ENCODE peak calls at places on chromosomes 5 and 9, in five cellular contexts. Z is AG04450, G is PC-3, Y is kidney epithelial cell, A is cardiac muscle cell. M is an unnamed sample.

GRCh38 chr9:19230356-19231125 is at the start of gene DENND4C:
- DNase-seq in Z (peak), G (peak), Y (peak), A (peak), M (peak)

GRCh38 chr5:132385321-132386105 is 16.0 kb downstream of the SLC22A5 start:
- DNase-seq in Z (no peak), G (peak), Y (no peak), A (peak), M (no peak)

GRCh38 chr5:159324097-159324760 is 6.1 kb downstream of the IL12B start:
- DNase-seq in Z (peak), G (peak), Y (peak), A (peak), M (no peak)

GRCh38 chr9:37390759-37391158 is 31.7 kb upstream of the GRHPR start:
- DNase-seq in Z (no peak), G (peak), Y (no peak), A (peak), M (peak)

GRCh38 chr9:133584559-133585476 is 24.4 kb downstream of the FAM163B start:
- DNase-seq in Z (no peak), G (no peak), Y (no peak), A (peak), M (no peak)

GRCh38 chr5:93930098-93930497 is 188.7 kb upstream of the POU5F2 start:
- DNase-seq in Z (no peak), G (no peak), Y (no peak), A (no peak), M (no peak)

GRCh38 chr5:89123607-89124006 is 240.6 kb upstream of the MEF2C start:
- DNase-seq in Z (no peak), G (no peak), Y (no peak), A (no peak), M (no peak)

GRCh38 chr5:112329429-112330090 is 89.5 kb downstream of the EPB41L4A start:
- DNase-seq in Z (no peak), G (no peak), Y (no peak), A (no peak), M (peak)

GRCh38 chr5:177194278-177194677 is 60.7 kb downstream of the NSD1 start:
- DNase-seq in Z (peak), G (peak), Y (peak), A (peak), M (no peak)

GRCh38 chr9:129352157-129352870 is 174.3 kb upstream of the IER5L start:
- DNase-seq in Z (no peak), G (no peak), Y (no peak), A (peak), M (no peak)

GRCh38 chr5:74946471-74946870 is 80.3 kb upstream of the FAM169A start:
- DNase-seq in Z (no peak), G (no peak), Y (no peak), A (no peak), M (no peak)

GRCh38 chr5:58905944-58906343 is 323.1 kb downstream of the RAB3C start:
- DNase-seq in Z (no peak), G (no peak), Y (no peak), A (no peak), M (no peak)

GRCh38 chr5:53194086-53194485 is 84.5 kb upstream of the MOCS2 start:
- DNase-seq in Z (no peak), G (no peak), Y (no peak), A (no peak), M (no peak)

GRCh38 chr9:68802525-68803015 is 97.5 kb downstream of the PIP5K1B start:
- DNase-seq in Z (no peak), G (no peak), Y (no peak), A (no peak), M (peak)

GRCh38 chr9:86187121-86187520 is 72.3 kb downstream of the C9orf153 start:
- DNase-seq in Z (no peak), G (no peak), Y (no peak), A (no peak), M (no peak)

GRCh38 chr9:117437283-117437682 is 22.4 kb upstream of the ASTN2 start:
- DNase-seq in Z (no peak), G (no peak), Y (no peak), A (no peak), M (no peak)

GRCh38 chr5:178778919-178779318 is 48.5 kb upstream of the ZNF354A start:
- DNase-seq in Z (no peak), G (no peak), Y (peak), A (no peak), M (no peak)

GRCh38 chr5:74067748-74068541 is 441.9 kb downstream of the ARHGEF28 start:
- DNase-seq in Z (no peak), G (peak), Y (no peak), A (no peak), M (no peak)

GRCh38 chr5:103366938-103367549 is 108.5 kb downstream of the MACIR start:
- DNase-seq in Z (no peak), G (no peak), Y (no peak), A (peak), M (no peak)

GRCh38 chr9:127277770-127278169 is 13.2 kb downstream of the GARNL3 start:
- DNase-seq in Z (no peak), G (no peak), Y (no peak), A (no peak), M (no peak)

GRCh38 chr5:89047591-89047990 is 164.6 kb upstream of the MEF2C start:
- DNase-seq in Z (no peak), G (peak), Y (no peak), A (no peak), M (no peak)

GRCh38 chr9:134371731-134372130 is 45.5 kb downstream of the RXRA start:
- DNase-seq in Z (no peak), G (no peak), Y (no peak), A (peak), M (no peak)

GRCh38 chr5:6371079-6371810 is 7.1 kb downstream of the MED10 start:
- DNase-seq in Z (no peak), G (no peak), Y (no peak), A (no peak), M (no peak)

GRCh38 chr5:68499952-68500351 is 284.4 kb downstream of the PIK3R1 start:
- DNase-seq in Z (no peak), G (peak), Y (no peak), A (peak), M (no peak)

GRCh38 chr5:32379421-32379820 is 65.1 kb downstream of the ZFR start:
- DNase-seq in Z (no peak), G (no peak), Y (no peak), A (no peak), M (no peak)

GRCh38 chr9:110408598-110408997 is 70.9 kb upstream of the TXNDC8 start:
- DNase-seq in Z (no peak), G (no peak), Y (no peak), A (no peak), M (no peak)

GRCh38 chr5:144356489-144356888 is 185.8 kb downstream of the KCTD16 start:
- DNase-seq in Z (no peak), G (no peak), Y (no peak), A (no peak), M (no peak)

GRCh38 chr5:39062104-39062503 is 12.1 kb downstream of the RICTOR start:
- DNase-seq in Z (no peak), G (no peak), Y (no peak), A (no peak), M (no peak)

GRCh38 chr9:129561594-129562281 is 59.2 kb downstream of the C9orf50 start:
- DNase-seq in Z (no peak), G (no peak), Y (no peak), A (peak), M (no peak)

GRCh38 chr5:75734913-75735789 is 17.9 kb upstream of the POC5 start:
- DNase-seq in Z (no peak), G (peak), Y (peak), A (peak), M (peak)

GRCh38 chr9:125189011-125189360 is 617 bp downstream of the PPP6C start:
- DNase-seq in Z (no peak), G (no peak), Y (no peak), A (no peak), M (no peak)

GRCh38 chr5:6176294-6176693 is 202.1 kb downstream of the MED10 start:
- DNase-seq in Z (no peak), G (no peak), Y (no peak), A (no peak), M (no peak)

GRCh38 chr5:39902626-39903025 is 477.8 kb upstream of the DAB2 start:
- DNase-seq in Z (no peak), G (no peak), Y (no peak), A (no peak), M (no peak)

GRCh38 chr9:86303316-86303975 is 21.1 kb upstream of the ISCA1 start:
- DNase-seq in Z (no peak), G (peak), Y (no peak), A (peak), M (no peak)

GRCh38 chr5:40689442-40689841 is 9.7 kb downstream of the PTGER4 start:
- DNase-seq in Z (peak), G (peak), Y (peak), A (peak), M (no peak)

GRCh38 chr9:27888661-27889295 is 315.5 kb upstream of the C9orf72 start:
- DNase-seq in Z (no peak), G (peak), Y (no peak), A (peak), M (no peak)

GRCh38 chr5:88489433-88489832 is 220.8 kb upstream of the TMEM161B start:
- DNase-seq in Z (no peak), G (no peak), Y (no peak), A (no peak), M (no peak)

GRCh38 chr5:150180241-150181027 is 9.4 kb upstream of the SLC6A7 start:
- DNase-seq in Z (no peak), G (no peak), Y (no peak), A (peak), M (no peak)

GRCh38 chr5:141605523-141606277 is 13.1 kb downstream of the DIAPH1 start:
- DNase-seq in Z (no peak), G (no peak), Y (no peak), A (peak), M (peak)
- TF ChIP-seq CTCF in Z (no peak), G (no peak), Y (no peak), A (no peak), M (peak)

GRCh38 chr9:92808726-92809451 is 44.3 kb upstream of the BICD2 start:
- DNase-seq in Z (peak), G (peak), Y (peak), A (peak), M (no peak)
- H3K4me3 ChIP-seq in Z (peak), G (peak), Y (peak), A (peak), M (peak)

GRCh38 chr9:92657296-92658094 is 12.4 kb downstream of the IPPK start:
- DNase-seq in Z (no peak), G (no peak), Y (no peak), A (no peak), M (no peak)
- TF ChIP-seq CTCF in Z (no peak), G (no peak), Y (no peak), A (no peak), M (no peak)

GRCh38 chr9:121082075-121082474 is 7.3 kb downstream of the CNTRL start:
- DNase-seq in Z (no peak), G (no peak), Y (no peak), A (no peak), M (no peak)

GRCh38 chr9:121088576-121088975 is 13.8 kb downstream of the CNTRL start:
- DNase-seq in Z (no peak), G (no peak), Y (no peak), A (no peak), M (no peak)

GRCh38 chr9:121085661-121086060 is 10.9 kb downstream of the CNTRL start:
- DNase-seq in Z (no peak), G (no peak), Y (no peak), A (no peak), M (no peak)
- H3K4me3 ChIP-seq in Z (no peak), G (no peak), Y (no peak), A (no peak), M (no peak)